ENCODE peak calls at places on chromosome 10, in six cellular contexts. One of them, this sample, is unnamed.

GRCh38 chr10:103493911-103494877 is 689 bp downstream of the NEURL1 start:
- DNase-seq in foreskin fibroblast: peak; percentile 33
- DNase-seq in A673: no peak
- DNase-seq in CD8-positive, alpha-beta T cell: peak; percentile 35
- DNase-seq in pancreas: no peak
- DNase-seq in transverse colon: no peak
- DNase-seq in this sample: no peak

GRCh38 chr10:31304261-31304970 is 14.6 kb upstream of the ZEB1 start:
- DNase-seq in foreskin fibroblast: peak; percentile 67
- DNase-seq in A673: no peak
- DNase-seq in CD8-positive, alpha-beta T cell: no peak
- DNase-seq in pancreas: no peak
- DNase-seq in transverse colon: no peak
- DNase-seq in this sample: no peak

GRCh38 chr10:63416376-63416775 is 49.4 kb downstream of the JMJD1C start:
- DNase-seq in foreskin fibroblast: peak; percentile 83
- DNase-seq in A673: peak; percentile 47
- DNase-seq in CD8-positive, alpha-beta T cell: no peak
- DNase-seq in pancreas: no peak
- DNase-seq in transverse colon: no peak
- DNase-seq in this sample: no peak

GRCh38 chr10:125023269-125023668 is 81.3 kb downstream of the ZRANB1 start:
- DNase-seq in foreskin fibroblast: no peak
- DNase-seq in A673: no peak
- DNase-seq in CD8-positive, alpha-beta T cell: no peak
- DNase-seq in pancreas: peak; percentile 50
- DNase-seq in transverse colon: no peak
- DNase-seq in this sample: no peak

GRCh38 chr10:69492091-69492745 is 41.0 kb downstream of the TSPAN15 start:
- DNase-seq in foreskin fibroblast: no peak
- DNase-seq in A673: no peak
- DNase-seq in CD8-positive, alpha-beta T cell: no peak
- DNase-seq in pancreas: no peak
- DNase-seq in transverse colon: no peak
- DNase-seq in this sample: no peak

GRCh38 chr10:6465437-6465836 is 114.6 kb downstream of the PRKCQ start:
- DNase-seq in foreskin fibroblast: no peak
- DNase-seq in A673: no peak
- DNase-seq in CD8-positive, alpha-beta T cell: no peak
- DNase-seq in pancreas: no peak
- DNase-seq in transverse colon: no peak
- DNase-seq in this sample: no peak

GRCh38 chr10:101694674-101695403 is at the start of gene FBXW4:
- DNase-seq in foreskin fibroblast: peak; percentile 73
- DNase-seq in A673: peak; percentile 55
- DNase-seq in CD8-positive, alpha-beta T cell: peak; percentile 67
- DNase-seq in pancreas: peak; percentile 43
- DNase-seq in transverse colon: peak; percentile 75
- DNase-seq in this sample: no peak

GRCh38 chr10:121027390-121027789 is 176.2 kb downstream of the WDR11 start:
- DNase-seq in foreskin fibroblast: no peak
- DNase-seq in A673: no peak
- DNase-seq in CD8-positive, alpha-beta T cell: no peak
- DNase-seq in pancreas: no peak
- DNase-seq in transverse colon: no peak
- DNase-seq in this sample: no peak

GRCh38 chr10:30433286-30433778 is 652 bp upstream of the MAP3K8 start:
- DNase-seq in foreskin fibroblast: peak; percentile 75
- DNase-seq in A673: peak; percentile 68
- DNase-seq in CD8-positive, alpha-beta T cell: peak; percentile 42
- DNase-seq in pancreas: peak; percentile 56
- DNase-seq in transverse colon: peak; percentile 84
- DNase-seq in this sample: no peak

GRCh38 chr10:76195990-76196389 is 764.6 kb downstream of the LRMDA start:
- DNase-seq in foreskin fibroblast: peak; percentile 56
- DNase-seq in A673: no peak
- DNase-seq in CD8-positive, alpha-beta T cell: no peak
- DNase-seq in pancreas: no peak
- DNase-seq in transverse colon: no peak
- DNase-seq in this sample: no peak

GRCh38 chr10:416091-416515 is 273.4 kb downstream of the DIP2C start:
- DNase-seq in foreskin fibroblast: no peak
- DNase-seq in A673: no peak
- DNase-seq in CD8-positive, alpha-beta T cell: no peak
- DNase-seq in pancreas: no peak
- DNase-seq in transverse colon: no peak
- DNase-seq in this sample: no peak

GRCh38 chr10:118139321-118139720 is 92.6 kb upstream of the RAB11FIP2 start:
- DNase-seq in foreskin fibroblast: peak; percentile 30
- DNase-seq in A673: no peak
- DNase-seq in CD8-positive, alpha-beta T cell: no peak
- DNase-seq in pancreas: no peak
- DNase-seq in transverse colon: no peak
- DNase-seq in this sample: no peak

GRCh38 chr10:53597835-53598251 is 825.3 kb upstream of the MBL2 start:
- DNase-seq in foreskin fibroblast: no peak
- DNase-seq in A673: no peak
- DNase-seq in CD8-positive, alpha-beta T cell: no peak
- DNase-seq in pancreas: no peak
- DNase-seq in transverse colon: no peak
- DNase-seq in this sample: no peak

GRCh38 chr10:69974551-69975155 is 78.0 kb upstream of the MACROH2A2 start:
- DNase-seq in foreskin fibroblast: peak; percentile 95
- DNase-seq in A673: peak; percentile 81
- DNase-seq in CD8-positive, alpha-beta T cell: no peak
- DNase-seq in pancreas: no peak
- DNase-seq in transverse colon: no peak
- DNase-seq in this sample: no peak

GRCh38 chr10:18737236-18737635 is 78.0 kb downstream of the ARL5B start:
- DNase-seq in foreskin fibroblast: peak; percentile 7
- DNase-seq in A673: no peak
- DNase-seq in CD8-positive, alpha-beta T cell: no peak
- DNase-seq in pancreas: no peak
- DNase-seq in transverse colon: no peak
- DNase-seq in this sample: no peak

GRCh38 chr10:6054884-6055283 is 7.3 kb downstream of the IL2RA start:
- DNase-seq in foreskin fibroblast: no peak
- DNase-seq in A673: no peak
- DNase-seq in CD8-positive, alpha-beta T cell: no peak
- DNase-seq in pancreas: no peak
- DNase-seq in transverse colon: no peak
- DNase-seq in this sample: no peak

GRCh38 chr10:24238527-24239247 is 29.7 kb downstream of the KIAA1217 start:
- DNase-seq in foreskin fibroblast: no peak
- DNase-seq in A673: no peak
- DNase-seq in CD8-positive, alpha-beta T cell: no peak
- DNase-seq in pancreas: peak; percentile 62
- DNase-seq in transverse colon: peak; percentile 21
- DNase-seq in this sample: peak; percentile 81

GRCh38 chr10:58989486-58990039 is 186.9 kb upstream of the PHYHIPL start:
- DNase-seq in foreskin fibroblast: no peak
- DNase-seq in A673: no peak
- DNase-seq in CD8-positive, alpha-beta T cell: no peak
- DNase-seq in pancreas: no peak
- DNase-seq in transverse colon: no peak
- DNase-seq in this sample: no peak

DNA sequence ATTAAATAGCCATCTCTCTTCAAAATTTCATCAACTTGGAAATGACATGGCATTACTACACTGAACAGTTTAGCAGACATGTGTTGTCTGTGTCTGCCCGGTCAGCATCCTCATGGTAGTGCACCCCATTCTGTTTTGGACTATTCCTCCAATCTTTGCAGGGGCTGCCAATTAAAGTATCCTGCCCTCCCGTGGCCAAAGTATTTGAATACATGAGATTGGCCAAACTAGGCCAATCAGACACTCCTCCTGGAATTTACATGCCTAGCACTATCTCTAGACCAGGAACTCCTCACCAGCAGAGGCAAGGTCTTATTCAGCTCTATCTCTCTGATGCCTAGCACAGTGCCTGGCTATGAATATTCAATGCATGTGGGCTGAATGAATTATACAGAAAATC is 4.4 kb downstream of the SHTN1 start:
- DNase-seq in foreskin fibroblast: no peak
- DNase-seq in A673: no peak
- DNase-seq in CD8-positive, alpha-beta T cell: no peak
- DNase-seq in pancreas: no peak
- DNase-seq in transverse colon: no peak
- DNase-seq in this sample: no peak
- TF ChIP-seq CTCF in foreskin fibroblast: no peak
- TF ChIP-seq CTCF in A673: no peak
- TF ChIP-seq CTCF in CD8-positive, alpha-beta T cell: no peak
- TF ChIP-seq CTCF in pancreas: no peak
- TF ChIP-seq CTCF in transverse colon: no peak
- TF ChIP-seq CTCF in this sample: no peak

GRCh38 chr10:4804505-4804904 is 21.5 kb upstream of the AKR1E2 start:
- DNase-seq in foreskin fibroblast: peak; percentile 53
- DNase-seq in A673: no peak
- DNase-seq in CD8-positive, alpha-beta T cell: no peak
- DNase-seq in pancreas: no peak
- DNase-seq in transverse colon: no peak
- DNase-seq in this sample: no peak

GRCh38 chr10:4809156-4809555 is 16.9 kb upstream of the AKR1E2 start:
- DNase-seq in foreskin fibroblast: no peak
- DNase-seq in A673: no peak
- DNase-seq in CD8-positive, alpha-beta T cell: no peak
- DNase-seq in pancreas: no peak
- DNase-seq in transverse colon: no peak
- DNase-seq in this sample: no peak

GRCh38 chr10:4803822-4804221 is 22.2 kb upstream of the AKR1E2 start:
- DNase-seq in foreskin fibroblast: no peak
- DNase-seq in A673: no peak
- DNase-seq in CD8-positive, alpha-beta T cell: no peak
- DNase-seq in pancreas: no peak
- DNase-seq in transverse colon: no peak
- DNase-seq in this sample: no peak

GRCh38 chr10:4807803-4808507 is 18.1 kb upstream of the AKR1E2 start:
- DNase-seq in foreskin fibroblast: peak; percentile 89
- DNase-seq in A673: peak; percentile 90
- DNase-seq in CD8-positive, alpha-beta T cell: no peak
- DNase-seq in pancreas: no peak
- DNase-seq in transverse colon: no peak
- DNase-seq in this sample: no peak

DNA sequence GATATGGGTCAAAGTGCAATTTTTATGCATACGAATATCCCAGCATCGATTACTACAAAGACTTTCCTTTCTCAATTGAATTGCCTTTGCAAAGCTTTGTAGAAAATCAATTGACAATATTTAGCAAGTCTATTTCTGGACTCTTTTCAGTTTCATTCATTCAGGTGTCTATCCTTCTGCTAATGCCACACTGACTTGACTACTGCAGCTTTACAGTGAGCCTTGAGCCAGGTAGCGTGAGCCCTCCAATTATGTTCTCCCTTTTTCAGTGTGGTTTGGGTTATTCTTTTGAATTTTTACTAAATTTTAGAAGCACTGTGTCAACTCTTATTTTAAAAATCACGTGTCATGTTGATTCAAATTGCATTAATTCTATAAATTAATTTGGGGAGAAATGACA is 19.5 kb upstream of the AKR1E2 start:
- DNase-seq in foreskin fibroblast: no peak
- DNase-seq in A673: no peak
- DNase-seq in CD8-positive, alpha-beta T cell: no peak
- DNase-seq in pancreas: no peak
- DNase-seq in transverse colon: no peak
- DNase-seq in this sample: no peak
- H3K4me3 ChIP-seq in foreskin fibroblast: no peak overlapping the region
- H3K4me3 ChIP-seq in A673: no peak overlapping the region
- H3K4me3 ChIP-seq in CD8-positive, alpha-beta T cell: no peak overlapping the region
- H3K4me3 ChIP-seq in pancreas: no peak overlapping the region
- H3K4me3 ChIP-seq in transverse colon: no peak overlapping the region
- H3K4me3 ChIP-seq in this sample: no peak overlapping the region

GRCh38 chr10:88389456-88389855 is 193.7 kb downstream of the RNLS start:
- DNase-seq in foreskin fibroblast: peak; percentile 86
- DNase-seq in A673: peak; percentile 35
- DNase-seq in CD8-positive, alpha-beta T cell: no peak
- DNase-seq in pancreas: peak; percentile 10
- DNase-seq in transverse colon: peak; percentile 31
- DNase-seq in this sample: no peak

GRCh38 chr10:88386204-88386877 is 196.8 kb downstream of the RNLS start:
- DNase-seq in foreskin fibroblast: peak; percentile 79
- DNase-seq in A673: no peak
- DNase-seq in CD8-positive, alpha-beta T cell: no peak
- DNase-seq in pancreas: peak; percentile 31
- DNase-seq in transverse colon: no peak
- DNase-seq in this sample: no peak

GRCh38 chr10:88382699-88383098 is 200.4 kb downstream of the RNLS start:
- DNase-seq in foreskin fibroblast: no peak
- DNase-seq in A673: no peak
- DNase-seq in CD8-positive, alpha-beta T cell: no peak
- DNase-seq in pancreas: no peak
- DNase-seq in transverse colon: no peak
- DNase-seq in this sample: no peak

GRCh38 chr10:88386878-88387773 is 196.0 kb downstream of the RNLS start:
- DNase-seq in foreskin fibroblast: peak; percentile 42
- DNase-seq in A673: peak; percentile 73
- DNase-seq in CD8-positive, alpha-beta T cell: no peak
- DNase-seq in pancreas: peak; percentile 41
- DNase-seq in transverse colon: peak; percentile 40
- DNase-seq in this sample: no peak

DNA sequence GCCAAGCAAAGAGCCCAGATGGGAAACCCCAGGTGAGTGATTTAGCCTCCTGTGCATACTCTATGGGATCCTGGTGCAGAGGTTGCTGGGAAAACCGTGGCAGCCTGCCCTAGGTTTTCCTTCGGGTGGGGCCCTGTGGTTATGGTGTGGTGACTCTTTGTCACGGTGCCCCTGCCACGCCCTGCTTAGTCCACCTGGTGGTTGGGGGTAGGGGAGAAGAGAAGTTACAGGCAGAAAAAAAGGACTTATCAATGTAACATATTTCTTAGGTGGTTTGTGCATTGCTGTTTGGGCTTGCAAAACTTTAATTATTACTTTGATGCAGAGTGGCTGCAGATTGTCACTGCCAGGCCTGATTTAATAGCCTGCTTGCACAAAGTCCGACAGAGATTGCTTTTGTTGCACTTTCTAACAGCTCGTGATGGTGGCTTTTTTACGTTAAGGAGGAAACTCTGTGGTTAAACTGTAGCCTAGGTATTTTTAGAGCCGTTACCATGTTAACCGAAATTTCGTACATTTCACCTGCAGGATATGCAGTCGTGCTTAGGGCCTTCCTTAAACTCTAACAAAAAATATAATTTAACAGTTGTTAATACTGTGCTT is 197.4 kb downstream of the RNLS start:
- DNase-seq in foreskin fibroblast: no peak
- DNase-seq in A673: no peak
- DNase-seq in CD8-positive, alpha-beta T cell: peak; percentile 59
- DNase-seq in pancreas: peak; percentile 83
- DNase-seq in transverse colon: peak; percentile 92
- DNase-seq in this sample: no peak
- TF ChIP-seq CTCF in foreskin fibroblast: no peak
- TF ChIP-seq CTCF in A673: no peak
- TF ChIP-seq CTCF in CD8-positive, alpha-beta T cell: no peak
- TF ChIP-seq CTCF in pancreas: no peak
- TF ChIP-seq CTCF in transverse colon: peak; percentile 61
- TF ChIP-seq CTCF in this sample: no peak

GRCh38 chr10:93541402-93542357 is 24.8 kb upstream of the FFAR4 start:
- DNase-seq in foreskin fibroblast: peak; percentile 84
- DNase-seq in A673: peak; percentile 45
- DNase-seq in CD8-positive, alpha-beta T cell: no peak
- DNase-seq in pancreas: peak; percentile 9
- DNase-seq in transverse colon: peak; percentile 66
- DNase-seq in this sample: no peak

GRCh38 chr10:93547522-93547921 is 18.9 kb upstream of the FFAR4 start:
- DNase-seq in foreskin fibroblast: no peak
- DNase-seq in A673: no peak
- DNase-seq in CD8-positive, alpha-beta T cell: no peak
- DNase-seq in pancreas: no peak
- DNase-seq in transverse colon: no peak
- DNase-seq in this sample: no peak

GRCh38 chr10:93542358-93542791 is 24.1 kb upstream of the FFAR4 start:
- DNase-seq in foreskin fibroblast: peak; percentile 58
- DNase-seq in A673: peak; percentile 41
- DNase-seq in CD8-positive, alpha-beta T cell: no peak
- DNase-seq in pancreas: peak; percentile 21
- DNase-seq in transverse colon: peak; percentile 80
- DNase-seq in this sample: no peak
- H3K4me3 ChIP-seq in foreskin fibroblast: peak overlapping the region; percentile 15
- H3K4me3 ChIP-seq in A673: no peak overlapping the region
- H3K4me3 ChIP-seq in CD8-positive, alpha-beta T cell: no peak overlapping the region
- H3K4me3 ChIP-seq in pancreas: no peak overlapping the region
- H3K4me3 ChIP-seq in transverse colon: peak overlapping the region; percentile 8
- H3K4me3 ChIP-seq in this sample: no peak overlapping the region